ENCODE peak calls at places on chromosomes 2 and 18, in seven cellular contexts. V, S, Q, R, G, H and B are unnamed samples.

GRCh38 chr2:227890495-227891079 is 19.2 kb downstream of the DAW1 start:
- DNase-seq in V (no peak), S (peak), Q (peak), R (no peak), G (peak), H (no peak), B (no peak)

GRCh38 chr2:206218792-206219509 is 55.5 kb upstream of the ZDBF2 start:
- DNase-seq in V (no peak), S (no peak), Q (no peak), R (no peak), G (no peak), H (no peak), B (no peak)

GRCh38 chr2:230268606-230269222 is 43.2 kb downstream of the SP140 start:
- DNase-seq in V (no peak), S (no peak), Q (no peak), R (no peak), G (no peak), H (no peak), B (no peak)

GRCh38 chr2:237060518-237061312 is 25.0 kb upstream of the COPS8 start:
- DNase-seq in V (no peak), S (no peak), Q (peak), R (peak), G (peak), H (no peak), B (no peak)

GRCh38 chr2:226272435-226272834 is 527.2 kb downstream of the IRS1 start:
- DNase-seq in V (no peak), S (no peak), Q (no peak), R (no peak), G (no peak), H (no peak), B (no peak)

GRCh38 chr18:79452190-79452990 is 56.7 kb downstream of the NFATC1 start:
- DNase-seq in V (no peak), S (no peak), Q (peak), R (no peak), G (no peak), H (no peak), B (no peak)

GRCh38 chr2:45373534-45373933 is 237.5 kb downstream of the SRBD1 start:
- DNase-seq in V (no peak), S (no peak), Q (no peak), R (no peak), G (no peak), H (no peak), B (no peak)

GRCh38 chr2:48328972-48329723 is 200.8 kb upstream of the STON1 start:
- DNase-seq in V (no peak), S (no peak), Q (no peak), R (no peak), G (no peak), H (no peak), B (no peak)

GRCh38 chr2:33219850-33220275 is 256.6 kb upstream of the RASGRP3 start:
- DNase-seq in V (no peak), S (no peak), Q (no peak), R (no peak), G (peak), H (no peak), B (no peak)

GRCh38 chr2:157261199-157261782 is 3.8 kb downstream of the GALNT5 start:
- DNase-seq in V (no peak), S (no peak), Q (peak), R (no peak), G (peak), H (no peak), B (no peak)

GRCh38 chr2:166057363-166058169 is 70.3 kb downstream of the SCN1A start:
- DNase-seq in V (no peak), S (no peak), Q (peak), R (no peak), G (peak), H (no peak), B (no peak)

GRCh38 chr2:148829618-148830017 is 45.4 kb upstream of the KIF5C start:
- DNase-seq in V (no peak), S (no peak), Q (no peak), R (no peak), G (no peak), H (no peak), B (no peak)

GRCh38 chr2:148594216-148594615 is 50.3 kb upstream of the EPC2 start:
- DNase-seq in V (no peak), S (no peak), Q (no peak), R (no peak), G (no peak), H (no peak), B (no peak)

GRCh38 chr2:11796190-11797171 is 50.0 kb downstream of the LPIN1 start:
- DNase-seq in V (no peak), S (no peak), Q (no peak), R (no peak), G (no peak), H (no peak), B (no peak)

GRCh38 chr2:11481426-11481788 is 15.4 kb upstream of the E2F6 start:
- DNase-seq in V (no peak), S (no peak), Q (no peak), R (no peak), G (no peak), H (no peak), B (no peak)

GRCh38 chr2:129744649-129745048 is 234.8 kb upstream of the RAB6C start:
- DNase-seq in V (no peak), S (no peak), Q (no peak), R (peak), G (no peak), H (no peak), B (no peak)

GRCh38 chr2:28406276-28407096 is 13.8 kb downstream of the FOSL2 start:
- DNase-seq in V (peak), S (no peak), Q (peak), R (no peak), G (no peak), H (peak), B (peak)

GRCh38 chr18:64645753-64646152 is 496.9 kb upstream of the LINC00305 start:
- DNase-seq in V (no peak), S (no peak), Q (no peak), R (no peak), G (no peak), H (no peak), B (no peak)

GRCh38 chr2:220143336-220143735 is 515.9 kb downstream of the SLC4A3 start:
- DNase-seq in V (no peak), S (no peak), Q (peak), R (no peak), G (peak), H (no peak), B (no peak)

GRCh38 chr2:30661173-30662107 is 145.8 kb downstream of the CAPN13 start:
- DNase-seq in V (no peak), S (no peak), Q (peak), R (no peak), G (no peak), H (no peak), B (no peak)

GRCh38 chr2:19189391-19189790 is 169.0 kb downstream of the OSR1 start:
- DNase-seq in V (no peak), S (no peak), Q (no peak), R (no peak), G (no peak), H (no peak), B (no peak)

GRCh38 chr18:41745166-41746049 is 209.6 kb upstream of the PIK3C3 start:
- DNase-seq in V (no peak), S (no peak), Q (peak), R (peak), G (peak), H (peak), B (no peak)

GRCh38 chr2:218400930-218401833 is 1.5 kb downstream of the CTDSP1 start:
- DNase-seq in V (peak), S (no peak), Q (no peak), R (no peak), G (no peak), H (no peak), B (no peak)

GRCh38 chr2:113700186-113700841 is 56.1 kb downstream of the SLC35F5 start:
- DNase-seq in V (no peak), S (peak), Q (no peak), R (no peak), G (peak), H (no peak), B (peak)
- TF ChIP-seq CTCF in V (no peak), S (peak), Q (no peak), R (no peak), G (no peak), H (peak), B (peak)

GRCh38 chr2:212005077-212005671 is 533.4 kb downstream of the ERBB4 start:
- DNase-seq in V (no peak), S (no peak), Q (peak), R (no peak), G (peak), H (no peak), B (no peak)
- TF ChIP-seq CTCF in V (no peak), S (peak), Q (peak), R (peak), G (peak), H (peak), B (peak)

GRCh38 chr2:203431391-203432185 is 103.4 kb downstream of the ABI2 start:
- DNase-seq in V (no peak), S (no peak), Q (no peak), R (no peak), G (no peak), H (no peak), B (no peak)
- TF ChIP-seq CTCF in V (no peak), S (no peak), Q (no peak), R (no peak), G (no peak), H (no peak), B (no peak)

GRCh38 chr2:133266075-133266925 is 302.0 kb downstream of the NCKAP5 start:
- DNase-seq in V (peak), S (no peak), Q (peak), R (peak), G (peak), H (no peak), B (no peak)
- TF ChIP-seq CTCF in V (no peak), S (no peak), Q (peak), R (peak), G (peak), H (no peak), B (no peak)

DNA sequence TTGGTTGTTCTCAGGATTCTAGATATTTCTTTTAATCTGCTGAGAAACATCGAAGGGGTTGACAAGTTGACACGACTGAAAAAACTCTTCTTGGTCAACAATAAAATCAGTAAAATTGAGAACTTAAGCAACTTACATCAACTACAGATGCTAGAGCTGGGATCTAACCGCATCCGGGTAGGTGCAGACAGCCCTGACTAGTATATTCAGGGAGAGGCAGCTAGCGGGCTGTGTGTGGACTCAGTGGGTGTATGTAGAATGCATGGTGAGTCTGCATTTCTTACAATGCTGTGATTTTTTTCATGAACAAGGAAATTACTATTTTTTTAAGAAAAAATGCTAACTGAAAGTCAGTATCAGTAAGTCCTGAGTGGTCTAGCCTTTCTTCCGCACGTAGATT is 10.1 kb downstream of the PPP1R7 start:
- DNase-seq in V (peak), S (no peak), Q (no peak), R (no peak), G (no peak), H (no peak), B (no peak)
- TF ChIP-seq CTCF in V (no peak), S (no peak), Q (no peak), R (no peak), G (no peak), H (no peak), B (no peak)

DNA sequence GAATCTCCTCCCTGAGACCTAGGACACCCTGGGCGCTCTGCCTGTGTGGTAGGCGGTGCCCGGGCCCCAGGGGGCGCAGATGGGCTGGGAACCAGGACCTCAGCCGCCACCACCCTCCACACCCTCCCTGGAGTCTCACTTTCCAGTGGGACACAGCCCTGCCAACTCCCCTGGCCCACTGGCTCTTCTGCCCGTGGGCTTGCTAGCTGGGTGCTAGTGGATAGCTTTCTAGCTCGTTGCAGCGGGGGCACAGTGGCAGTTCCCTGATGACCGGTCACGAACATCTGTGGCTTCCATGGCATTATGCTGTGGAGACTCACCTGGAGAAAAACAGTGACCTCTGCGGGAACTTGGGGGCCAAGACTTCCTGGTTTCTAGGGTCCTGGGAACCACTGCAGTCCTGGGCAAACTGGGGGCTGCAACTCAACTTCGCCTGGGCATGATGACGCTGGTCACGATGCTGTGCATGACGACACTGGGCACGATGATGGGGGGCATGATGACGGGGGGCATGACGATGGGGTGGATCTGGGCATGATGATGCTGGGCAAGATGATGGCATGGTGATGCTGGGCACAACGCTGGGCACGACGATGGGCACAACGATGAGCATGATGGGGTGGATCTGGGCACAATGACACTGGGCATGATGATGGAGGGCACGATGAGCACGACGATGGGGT is 31.0 kb upstream of the ALLC start:
- DNase-seq in V (peak), S (no peak), Q (no peak), R (no peak), G (no peak), H (no peak), B (no peak)
- TF ChIP-seq CTCF in V (peak), S (no peak), Q (no peak), R (no peak), G (no peak), H (no peak), B (no peak)